ENCODE peak calls at places on chromosomes 3 and 15, in eight cellular contexts. One of them, this sample, is unnamed.

GRCh38 chr3:190323241-190323617 is 983 bp upstream of the CLDN1 start:
- DNase-seq in H1: no peak
- DNase-seq in HepG2: no peak
- DNase-seq in GM23338: peak; percentile 15
- DNase-seq in GM12878: no peak
- DNase-seq in K562: no peak
- DNase-seq in endothelial cell of umbilical vein: no peak
- DNase-seq in HCT116: no peak
- DNase-seq in this sample: no peak

GRCh38 chr3:38153221-38153620 is 12.1 kb upstream of the OXSR1 start:
- DNase-seq in HepG2: no peak
- DNase-seq in K562: no peak
- DNase-seq in H1: peak; percentile 20
- DNase-seq in endothelial cell of umbilical vein: no peak
- DNase-seq in HCT116: no peak
- DNase-seq in GM23338: no peak
- DNase-seq in GM12878: no peak
- DNase-seq in this sample: no peak

GRCh38 chr3:122987231-122987630 is 40.3 kb downstream of the SEMA5B start:
- DNase-seq in K562: no peak
- DNase-seq in HCT116: no peak
- DNase-seq in HepG2: no peak
- DNase-seq in H1: no peak
- DNase-seq in GM23338: no peak
- DNase-seq in endothelial cell of umbilical vein: no peak
- DNase-seq in GM12878: no peak
- DNase-seq in this sample: no peak

GRCh38 chr3:31996195-31996594 is 14.6 kb downstream of the ZNF860 start:
- DNase-seq in GM12878: no peak
- DNase-seq in endothelial cell of umbilical vein: no peak
- DNase-seq in H1: no peak
- DNase-seq in K562: no peak
- DNase-seq in GM23338: no peak
- DNase-seq in HepG2: no peak
- DNase-seq in HCT116: no peak
- DNase-seq in this sample: no peak

GRCh38 chr3:71107926-71108325 is 475.6 kb downstream of the FOXP1 start:
- DNase-seq in HepG2: no peak
- DNase-seq in GM12878: no peak
- DNase-seq in K562: no peak
- DNase-seq in HCT116: no peak
- DNase-seq in endothelial cell of umbilical vein: peak; percentile 90
- DNase-seq in GM23338: no peak
- DNase-seq in H1: no peak
- DNase-seq in this sample: no peak

GRCh38 chr3:124837065-124837464 is 50.1 kb downstream of the ITGB5 start:
- DNase-seq in HCT116: no peak
- DNase-seq in HepG2: no peak
- DNase-seq in H1: no peak
- DNase-seq in GM23338: no peak
- DNase-seq in GM12878: no peak
- DNase-seq in K562: no peak
- DNase-seq in endothelial cell of umbilical vein: peak; percentile 63
- DNase-seq in this sample: no peak

GRCh38 chr3:78148986-78149717 is 1109.3 kb downstream of the ROBO2 start:
- DNase-seq in K562: no peak
- DNase-seq in endothelial cell of umbilical vein: no peak
- DNase-seq in H1: no peak
- DNase-seq in HepG2: no peak
- DNase-seq in HCT116: no peak
- DNase-seq in GM12878: no peak
- DNase-seq in GM23338: no peak
- DNase-seq in this sample: no peak

GRCh38 chr3:42652611-42653302 is 740 bp upstream of the ZBTB47 start:
- DNase-seq in HCT116: peak; percentile 69
- DNase-seq in GM12878: peak; percentile 16
- DNase-seq in HepG2: peak; percentile 29
- DNase-seq in endothelial cell of umbilical vein: peak; percentile 80
- DNase-seq in GM23338: no peak
- DNase-seq in K562: peak; percentile 60
- DNase-seq in H1: peak; percentile 58
- DNase-seq in this sample: no peak

GRCh38 chr3:138945646-138946553 is 1.0 kb downstream of the FOXL2 start:
- DNase-seq in GM23338: peak; percentile 68
- DNase-seq in HCT116: no peak
- DNase-seq in GM12878: no peak
- DNase-seq in K562: peak; percentile 55
- DNase-seq in endothelial cell of umbilical vein: no peak
- DNase-seq in HepG2: no peak
- DNase-seq in H1: peak; percentile 75
- DNase-seq in this sample: no peak

GRCh38 chr3:100006570-100007271 is 107.6 kb downstream of the FILIP1L start:
- DNase-seq in H1: no peak
- DNase-seq in HCT116: no peak
- DNase-seq in HepG2: peak; percentile 13
- DNase-seq in GM23338: peak; percentile 18
- DNase-seq in endothelial cell of umbilical vein: peak; percentile 72
- DNase-seq in GM12878: no peak
- DNase-seq in K562: no peak
- DNase-seq in this sample: no peak

GRCh38 chr15:63891079-63891762 is 57.5 kb upstream of the HERC1 start:
- DNase-seq in GM12878: peak; percentile 72
- DNase-seq in HepG2: peak; percentile 73
- DNase-seq in K562: peak; percentile 75
- DNase-seq in endothelial cell of umbilical vein: peak; percentile 90
- DNase-seq in HCT116: peak; percentile 81
- DNase-seq in H1: peak; percentile 94
- DNase-seq in GM23338: peak; percentile 92
- DNase-seq in this sample: no peak

GRCh38 chr3:14862661-14863230 is 44.0 kb downstream of the FGD5 start:
- DNase-seq in HCT116: no peak
- DNase-seq in GM12878: no peak
- DNase-seq in endothelial cell of umbilical vein: peak; percentile 28
- DNase-seq in HepG2: no peak
- DNase-seq in K562: no peak
- DNase-seq in H1: no peak
- DNase-seq in GM23338: no peak
- DNase-seq in this sample: no peak
- TF ChIP-seq POLR2AphosphoS5 in HCT116: no peak
- TF ChIP-seq POLR2AphosphoS5 in GM12878: no peak
- TF ChIP-seq POLR2AphosphoS5 in endothelial cell of umbilical vein: no peak
- TF ChIP-seq POLR2AphosphoS5 in HepG2: no peak
- TF ChIP-seq POLR2AphosphoS5 in K562: no peak
- TF ChIP-seq POLR2AphosphoS5 in H1: no peak
- TF ChIP-seq POLR2AphosphoS5 in GM23338: no peak
- TF ChIP-seq POLR2AphosphoS5 in this sample: no peak

GRCh38 chr3:137772231-137772617 is 8.1 kb downstream of the SOX14 start:
- DNase-seq in K562: no peak
- DNase-seq in GM12878: no peak
- DNase-seq in endothelial cell of umbilical vein: no peak
- DNase-seq in GM23338: no peak
- DNase-seq in HepG2: no peak
- DNase-seq in H1: no peak
- DNase-seq in HCT116: no peak
- DNase-seq in this sample: no peak

GRCh38 chr3:137770066-137770805 is 6.1 kb downstream of the SOX14 start:
- DNase-seq in K562: no peak
- DNase-seq in H1: peak; percentile 69
- DNase-seq in HCT116: no peak
- DNase-seq in HepG2: no peak
- DNase-seq in GM23338: peak; percentile 62
- DNase-seq in endothelial cell of umbilical vein: no peak
- DNase-seq in GM12878: no peak
- DNase-seq in this sample: no peak

GRCh38 chr3:137770821-137771399 is 6.8 kb downstream of the SOX14 start:
- DNase-seq in K562: no peak
- DNase-seq in H1: peak; percentile 78
- DNase-seq in GM12878: no peak
- DNase-seq in HepG2: no peak
- DNase-seq in GM23338: peak; percentile 69
- DNase-seq in HCT116: no peak
- DNase-seq in endothelial cell of umbilical vein: no peak
- DNase-seq in this sample: no peak

GRCh38 chr3:137769321-137770065 is 5.4 kb downstream of the SOX14 start:
- DNase-seq in endothelial cell of umbilical vein: no peak
- DNase-seq in HCT116: no peak
- DNase-seq in GM12878: no peak
- DNase-seq in GM23338: peak; percentile 61
- DNase-seq in HepG2: no peak
- DNase-seq in H1: no peak
- DNase-seq in K562: no peak
- DNase-seq in this sample: no peak

DNA sequence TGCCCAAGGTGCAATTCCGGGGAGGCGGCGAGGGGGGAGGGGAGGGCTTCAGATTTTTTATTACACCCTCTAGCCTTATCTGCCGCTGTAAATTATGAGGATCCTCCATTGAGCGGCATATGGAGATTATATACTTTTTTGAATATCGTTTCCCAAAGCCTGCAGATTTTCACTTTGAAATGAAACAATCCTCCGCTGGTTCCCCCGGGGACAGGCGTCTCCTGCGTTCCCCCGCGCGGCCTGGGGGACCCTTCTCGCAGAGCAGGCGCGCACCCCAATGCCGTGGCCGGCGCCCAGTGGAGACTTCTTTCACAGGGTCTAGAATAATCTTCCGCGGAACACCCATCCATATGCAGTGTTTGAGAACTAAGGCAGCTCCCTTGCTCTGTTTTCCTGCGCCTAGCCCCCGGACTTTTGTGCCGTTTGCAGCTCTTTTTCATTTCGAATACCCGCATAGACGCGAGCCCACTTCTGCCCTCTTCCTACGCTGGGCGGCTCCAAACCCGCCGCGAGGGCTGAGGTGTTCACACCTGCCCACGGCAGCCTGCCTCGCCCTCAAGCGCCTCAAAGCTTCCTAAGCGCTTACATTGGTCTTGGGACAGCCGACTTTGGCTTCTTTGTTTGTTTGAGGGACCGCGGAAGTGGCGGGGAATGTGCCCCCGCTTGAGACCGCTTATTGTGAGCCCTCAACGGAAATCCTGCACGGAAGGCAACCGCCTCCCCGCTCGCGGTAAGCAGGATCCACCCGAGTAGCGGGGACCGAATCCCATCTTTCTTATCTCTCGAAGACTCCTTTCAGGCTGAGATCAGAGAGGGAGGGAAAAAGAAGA is 7.5 kb downstream of the SOX14 start:
- DNase-seq in GM23338: peak; percentile 72
- DNase-seq in K562: no peak
- DNase-seq in HCT116: no peak
- DNase-seq in H1: peak; percentile 65
- DNase-seq in GM12878: no peak
- DNase-seq in HepG2: no peak
- DNase-seq in endothelial cell of umbilical vein: no peak
- DNase-seq in this sample: no peak
- TF ChIP-seq EZH2 in GM23338: peak; percentile 89
- TF ChIP-seq EZH2 in K562: no peak
- TF ChIP-seq EZH2 in HCT116: no peak
- TF ChIP-seq EZH2 in H1: peak; percentile 82
- TF ChIP-seq EZH2 in GM12878: no peak
- TF ChIP-seq EZH2 in HepG2: peak; percentile 31
- TF ChIP-seq EZH2 in endothelial cell of umbilical vein: peak; percentile 57
- TF ChIP-seq EZH2 in this sample: peak; percentile 98

GRCh38 chr3:52218953-52219650 is 6.3 kb downstream of the TLR9 start:
- DNase-seq in HCT116: no peak
- DNase-seq in K562: no peak
- DNase-seq in endothelial cell of umbilical vein: peak; percentile 56
- DNase-seq in HepG2: no peak
- DNase-seq in GM23338: no peak
- DNase-seq in GM12878: no peak
- DNase-seq in H1: no peak
- DNase-seq in this sample: no peak
- TF ChIP-seq POLR2AphosphoS5 in HCT116: no peak
- TF ChIP-seq POLR2AphosphoS5 in K562: no peak
- TF ChIP-seq POLR2AphosphoS5 in endothelial cell of umbilical vein: peak; percentile 34
- TF ChIP-seq POLR2AphosphoS5 in HepG2: no peak
- TF ChIP-seq POLR2AphosphoS5 in GM23338: no peak
- TF ChIP-seq POLR2AphosphoS5 in GM12878: no peak
- TF ChIP-seq POLR2AphosphoS5 in H1: no peak
- TF ChIP-seq POLR2AphosphoS5 in this sample: no peak

GRCh38 chr3:10328460-10329071 is 7.7 kb upstream of the SEC13 start:
- DNase-seq in endothelial cell of umbilical vein: no peak
- DNase-seq in HepG2: no peak
- DNase-seq in HCT116: no peak
- DNase-seq in H1: no peak
- DNase-seq in K562: no peak
- DNase-seq in GM12878: no peak
- DNase-seq in GM23338: no peak
- DNase-seq in this sample: no peak
- TF ChIP-seq EZH2 in endothelial cell of umbilical vein: no peak
- TF ChIP-seq EZH2 in HepG2: no peak
- TF ChIP-seq EZH2 in HCT116: no peak
- TF ChIP-seq EZH2 in H1: no peak
- TF ChIP-seq EZH2 in K562: peak; percentile 45
- TF ChIP-seq EZH2 in GM12878: no peak
- TF ChIP-seq EZH2 in GM23338: no peak
- TF ChIP-seq EZH2 in this sample: no peak

This sample was measured in SK-N-MC.